ENCODE peak calls at places on chromosomes 4 and X, in five cellular contexts. F is H1, C is IMR-90, S is mesenchymal stem cell, M is mesendoderm. K is an unnamed sample.

GRCh38 chrX:69618803-69619202 is 2.9 kb downstream of the EDA start:
- DNase-seq in F (no peak), C (peak), M (peak), S (peak), K (no peak)

GRCh38 chr4:5079581-5079980 is 28.3 kb downstream of the STK32B start:
- DNase-seq in S (peak), F (no peak), C (peak), M (no peak), K (no peak)

GRCh38 chr4:54495091-54495490 is 162.7 kb upstream of the KIT start:
- DNase-seq in F (no peak), C (peak), S (no peak), M (peak), K (no peak)

GRCh38 chr4:111689214-111689613 is 456.0 kb upstream of the FAM241A start:
- DNase-seq in F (no peak), S (peak), C (peak), M (no peak), K (no peak)

GRCh38 chr4:98399915-98400314 is 138.7 kb downstream of the RAP1GDS1 start:
- DNase-seq in C (no peak), F (no peak), S (no peak), M (no peak), K (no peak)

GRCh38 chrX:107775734-107776511 is at the start of gene TSC22D3:
- DNase-seq in S (peak), C (peak), F (peak), M (peak), K (no peak)

GRCh38 chr4:109989044-109989443 is 76.4 kb downstream of the EGF start:
- DNase-seq in F (no peak), M (no peak), S (no peak), C (no peak), K (no peak)

GRCh38 chrX:69565247-69565815 is 50.6 kb upstream of the EDA start:
- DNase-seq in F (no peak), M (peak), C (no peak), S (no peak), K (no peak)

GRCh38 chr4:145756244-145756643 is 76.3 kb downstream of the C4orf51 start:
- DNase-seq in C (no peak), M (no peak), S (no peak), F (no peak), K (no peak)

GRCh38 chr4:185839204-185839712 is 27.3 kb upstream of the SORBS2 start:
- DNase-seq in C (peak), M (peak), F (peak), S (peak), K (peak)

GRCh38 chr4:5101571-5101970 is 50.3 kb downstream of the STK32B start:
- DNase-seq in S (no peak), M (no peak), C (no peak), F (no peak), K (no peak)

GRCh38 chr4:100311181-100311580 is 120.9 kb upstream of the DDIT4L start:
- DNase-seq in F (no peak), S (peak), M (peak), C (no peak), K (no peak)

GRCh38 chr4:7431696-7432530 is 2.8 kb downstream of the PSAPL1 start:
- DNase-seq in F (no peak), S (no peak), C (no peak), M (no peak), K (no peak)

GRCh38 chrX:121987163-121987562 is 939.8 kb downstream of the GLUD2 start:
- DNase-seq in F (no peak), M (peak), S (no peak), C (no peak), K (no peak)

GRCh38 chr4:155339588-155339987 is 37.2 kb downstream of the MAP9 start:
- DNase-seq in F (no peak), C (no peak), M (no peak), S (no peak), K (no peak)

GRCh38 chr4:155339999-155340398 is 36.8 kb downstream of the MAP9 start:
- DNase-seq in M (no peak), C (no peak), F (no peak), S (no peak), K (no peak)

GRCh38 chr4:155338196-155338595 is 38.6 kb downstream of the MAP9 start:
- DNase-seq in C (no peak), M (no peak), F (no peak), S (no peak), K (no peak)

GRCh38 chr4:155331478-155331877 is 45.3 kb downstream of the MAP9 start:
- DNase-seq in M (no peak), C (no peak), F (no peak), S (no peak), K (no peak)

DNA sequence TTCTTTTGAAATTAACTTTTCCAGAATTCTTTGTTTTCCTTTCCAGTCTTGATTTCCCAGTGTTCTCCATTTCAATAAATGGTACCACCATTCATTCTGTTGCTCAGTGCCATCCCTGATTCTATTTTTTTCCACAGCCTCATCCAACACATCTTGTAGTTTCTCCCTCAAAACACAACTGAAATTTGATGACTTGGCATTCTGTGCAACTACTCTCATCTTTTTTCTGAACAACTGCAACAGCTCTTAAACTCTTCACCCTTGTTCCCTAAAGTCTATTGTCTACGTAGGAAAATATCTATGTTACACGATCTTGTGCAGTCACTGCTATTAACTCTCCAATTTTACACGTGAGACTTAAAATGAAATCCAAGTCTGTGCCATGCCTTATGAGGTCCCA is 40.5 kb downstream of the MAP9 start:
- DNase-seq in S (no peak), F (no peak), M (no peak), C (no peak), K (no peak)
- H3K4me3 ChIP-seq in S (no peak), F (no peak), M (no peak), C (no peak), K (no peak)

GRCh38 chrX:46574337-46574940 is 874 bp downstream of the CHST7 start:
- DNase-seq in M (peak), S (peak), F (peak), C (no peak), K (no peak)
- H4K8ac ChIP-seq in M (no peak), S (peak), F (peak), C (no peak), K (no peak)

GRCh38 chr4:112910109-112910736 is 139.2 kb upstream of the ANK2 start:
- DNase-seq in C (peak), F (no peak), S (peak), M (no peak), K (no peak)
- H3K4me3 ChIP-seq in C (no peak), F (no peak), S (no peak), M (no peak), K (peak)

GRCh38 chr4:118684873-118685811 is at the start of gene METTL14:
- DNase-seq in F (peak), C (peak), S (peak), M (peak), K (peak)

GRCh38 chr4:118680808-118681207 is 4.4 kb upstream of the METTL14 start:
- DNase-seq in M (peak), F (no peak), C (no peak), S (no peak), K (no peak)

GRCh38 chr4:118682928-118683327 is 2.3 kb upstream of the METTL14 start:
- DNase-seq in S (peak), F (no peak), M (peak), C (peak), K (no peak)

DNA sequence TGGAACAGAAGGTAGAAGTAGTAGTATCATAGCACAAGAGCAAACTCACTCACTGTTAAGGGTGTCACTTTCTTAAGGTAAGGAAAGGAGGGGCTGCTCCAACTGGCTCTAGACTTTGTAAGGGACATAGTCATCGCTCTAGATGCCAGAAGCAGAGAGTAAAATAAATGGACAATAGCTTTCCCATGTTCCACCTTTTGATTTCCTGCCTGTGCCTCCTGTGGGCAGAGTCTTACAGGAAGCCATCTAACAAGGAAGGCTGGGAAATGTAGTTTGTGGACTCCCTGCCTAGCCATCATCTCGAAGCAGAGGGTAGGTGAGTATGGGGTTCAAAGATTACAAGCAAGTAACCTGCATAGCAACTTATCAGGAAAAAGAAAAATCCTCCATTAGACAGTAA is 1.7 kb upstream of the METTL14 start:
- DNase-seq in C (no peak), F (no peak), M (peak), S (no peak), K (no peak)
- H4K8ac ChIP-seq in C (peak), F (no peak), M (peak), S (peak), K (no peak)

DNA sequence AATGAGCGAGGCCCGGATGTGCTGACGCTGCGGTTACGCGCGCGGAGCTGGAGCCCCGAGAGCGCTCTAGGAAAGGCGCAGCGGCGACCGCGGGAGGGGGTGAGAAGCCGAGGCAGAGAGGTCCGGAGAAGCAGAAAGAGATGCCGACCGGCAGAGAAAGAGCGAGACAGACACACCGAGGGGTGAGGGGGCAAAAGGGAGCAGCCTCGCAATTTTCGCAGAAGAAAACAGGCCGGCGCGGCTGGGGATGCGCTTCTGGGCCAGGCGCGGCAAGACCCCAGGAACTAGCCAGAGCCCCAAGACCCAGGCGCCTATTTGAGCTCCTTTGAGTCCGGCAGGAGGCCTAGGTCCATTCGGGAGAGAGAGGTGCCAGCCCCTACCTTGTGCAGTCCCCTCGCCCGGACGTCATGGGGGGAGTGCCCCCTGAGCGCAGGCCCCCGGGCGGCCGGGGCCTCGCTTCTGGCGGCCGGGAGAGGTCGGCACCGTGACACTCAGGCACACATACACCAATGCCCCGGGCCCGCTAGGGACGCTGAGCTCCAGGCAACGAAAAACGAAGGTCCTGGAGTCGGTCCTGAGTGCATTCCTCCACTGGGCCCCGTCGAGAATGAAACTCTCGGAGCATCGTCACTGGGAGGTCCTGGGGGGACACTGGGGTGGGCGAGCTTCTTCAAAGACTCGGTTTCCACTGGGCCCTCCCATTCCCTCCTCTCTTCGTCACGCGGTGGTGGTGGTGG is 13.3 kb downstream of the HMX1 start:
- DNase-seq in M (peak), S (no peak), F (no peak), C (no peak), K (no peak)
- H3K4me3 ChIP-seq in M (peak), S (no peak), F (peak), C (no peak), K (no peak)

GRCh38 chrX:103378990-103379389 is 2.7 kb downstream of the BEX3 start:
- DNase-seq in F (no peak), C (peak), M (no peak), S (no peak), K (no peak)

GRCh38 chrX:103373581-103373980 is 2.8 kb upstream of the BEX3 start:
- DNase-seq in S (no peak), C (no peak), F (no peak), M (no peak), K (no peak)

GRCh38 chrX:103376979-103377324 is 614 bp downstream of the BEX3 start:
- DNase-seq in F (no peak), M (peak), C (peak), S (peak), K (no peak)

GRCh38 chrX:103372886-103373285 is 3.5 kb upstream of the BEX3 start:
- DNase-seq in S (no peak), F (no peak), C (no peak), M (no peak), K (no peak)

GRCh38 chrX:103376118-103376978 is at the start of gene BEX3:
- DNase-seq in F (peak), S (peak), M (peak), C (peak), K (no peak)
- H4K8ac ChIP-seq in F (peak), S (peak), M (no peak), C (peak), K (no peak)

DNA sequence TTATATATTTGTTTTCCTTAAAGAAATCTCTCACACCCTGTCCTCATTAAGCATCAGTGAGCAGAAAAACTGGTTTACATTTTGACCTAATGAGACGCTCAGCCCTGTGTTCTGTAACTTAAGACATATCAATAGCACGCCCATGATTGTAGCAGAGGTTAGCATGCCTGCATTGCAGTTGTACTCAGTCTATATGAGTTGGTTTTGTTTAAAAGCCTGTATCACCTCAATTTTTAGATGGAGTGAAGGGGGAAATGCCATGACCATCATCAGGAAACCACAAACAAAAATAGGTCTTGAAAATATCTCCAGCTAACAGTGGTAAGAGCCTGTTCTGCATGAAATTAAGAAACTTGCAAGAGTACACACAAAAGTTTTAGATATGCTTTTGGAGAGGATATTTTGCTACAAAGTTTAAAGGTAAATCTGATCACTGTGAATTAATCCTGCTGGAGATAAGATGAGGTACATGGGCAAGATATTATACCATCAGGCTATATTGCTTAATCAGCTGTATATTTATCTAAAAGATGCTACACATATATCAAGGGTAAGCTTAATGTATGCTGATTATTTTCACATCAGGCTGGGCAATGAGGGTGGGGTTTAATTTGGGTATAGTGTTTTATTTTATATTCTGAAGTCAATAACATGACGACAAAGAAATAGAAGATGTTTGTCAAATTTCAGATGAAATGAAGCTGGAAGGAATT is 13.1 kb upstream of the COQ2 start:
- DNase-seq in M (no peak), F (no peak), C (no peak), S (no peak), K (no peak)
- H3K4me3 ChIP-seq in M (no peak), F (no peak), C (no peak), S (no peak), K (no peak)

GRCh38 chr4:141389649-141390048 is 169.0 kb downstream of the ZNF330 start:
- DNase-seq in C (peak), M (peak), F (no peak), S (no peak), K (peak)
- H4K8ac ChIP-seq in C (no peak), M (no peak), F (no peak), S (no peak), K (no peak)

K was measured in neuronal stem cell.